ENCODE peak calls at places on chromosomes 2 and 18, in ten cellular contexts. One of them, this sample, is unnamed.
A peak's percentile ranks its signal among the peaks of the same experiment; 100 is the strongest.

GRCh38 chr18:80136679-80137078 is 27.6 kb downstream of the ADNP2 start:
- DNase-seq in H1: no peak
- DNase-seq in thyroid gland: no peak
- DNase-seq in tibial nerve: no peak
- DNase-seq in adrenal gland: no peak
- DNase-seq in lower leg skin: no peak
- DNase-seq in transverse colon: no peak
- DNase-seq in IMR-90: no peak
- DNase-seq in gastrocnemius medialis: no peak
- DNase-seq in upper lobe of left lung: no peak
- DNase-seq in this sample: no peak

GRCh38 chr2:172819943-172820342 is 84.3 kb downstream of the RAPGEF4 start:
- DNase-seq in H1: no peak
- DNase-seq in thyroid gland: no peak
- DNase-seq in tibial nerve: no peak
- DNase-seq in adrenal gland: no peak
- DNase-seq in lower leg skin: no peak
- DNase-seq in transverse colon: no peak
- DNase-seq in IMR-90: no peak
- DNase-seq in gastrocnemius medialis: no peak
- DNase-seq in upper lobe of left lung: no peak
- DNase-seq in this sample: no peak

GRCh38 chr18:63977040-63977439 is 7.2 kb downstream of the SERPINB8 start:
- DNase-seq in H1: no peak
- DNase-seq in thyroid gland: no peak
- DNase-seq in tibial nerve: no peak
- DNase-seq in adrenal gland: no peak
- DNase-seq in lower leg skin: no peak
- DNase-seq in transverse colon: no peak
- DNase-seq in IMR-90: no peak
- DNase-seq in gastrocnemius medialis: no peak
- DNase-seq in upper lobe of left lung: no peak
- DNase-seq in this sample: no peak

GRCh38 chr2:58604096-58604495 is 363.0 kb upstream of the FANCL start:
- DNase-seq in H1: no peak
- DNase-seq in thyroid gland: no peak
- DNase-seq in tibial nerve: no peak
- DNase-seq in adrenal gland: no peak
- DNase-seq in lower leg skin: no peak
- DNase-seq in transverse colon: no peak
- DNase-seq in IMR-90: no peak
- DNase-seq in gastrocnemius medialis: no peak
- DNase-seq in upper lobe of left lung: no peak
- DNase-seq in this sample: no peak

GRCh38 chr2:149068996-149069888 is 30.7 kb downstream of the LYPD6B start:
- DNase-seq in H1: no peak
- DNase-seq in thyroid gland: no peak
- DNase-seq in tibial nerve: no peak
- DNase-seq in adrenal gland: no peak
- DNase-seq in lower leg skin: peak; percentile 53
- DNase-seq in transverse colon: no peak
- DNase-seq in IMR-90: peak; percentile 61
- DNase-seq in gastrocnemius medialis: no peak
- DNase-seq in upper lobe of left lung: no peak
- DNase-seq in this sample: no peak

GRCh38 chr2:113158884-113159553 is 14.8 kb upstream of the PSD4 start:
- DNase-seq in H1: peak; percentile 24
- DNase-seq in thyroid gland: no peak
- DNase-seq in tibial nerve: no peak
- DNase-seq in adrenal gland: no peak
- DNase-seq in lower leg skin: no peak
- DNase-seq in transverse colon: no peak
- DNase-seq in IMR-90: peak; percentile 45
- DNase-seq in gastrocnemius medialis: no peak
- DNase-seq in upper lobe of left lung: no peak
- DNase-seq in this sample: no peak

GRCh38 chr2:44745460-44745859 is 196.0 kb upstream of the SIX3 start:
- DNase-seq in H1: no peak
- DNase-seq in thyroid gland: no peak
- DNase-seq in tibial nerve: no peak
- DNase-seq in adrenal gland: no peak
- DNase-seq in lower leg skin: no peak
- DNase-seq in transverse colon: no peak
- DNase-seq in IMR-90: no peak
- DNase-seq in gastrocnemius medialis: no peak
- DNase-seq in upper lobe of left lung: no peak
- DNase-seq in this sample: no peak

GRCh38 chr2:107588960-107589542 is 237.6 kb upstream of the RGPD4 start:
- DNase-seq in H1: no peak
- DNase-seq in thyroid gland: no peak
- DNase-seq in tibial nerve: no peak
- DNase-seq in adrenal gland: no peak
- DNase-seq in lower leg skin: no peak
- DNase-seq in transverse colon: no peak
- DNase-seq in IMR-90: peak; percentile 28
- DNase-seq in gastrocnemius medialis: no peak
- DNase-seq in upper lobe of left lung: no peak
- DNase-seq in this sample: no peak

GRCh38 chr18:79252904-79253633 is 142.7 kb upstream of the NFATC1 start:
- DNase-seq in H1: no peak
- DNase-seq in thyroid gland: no peak
- DNase-seq in tibial nerve: no peak
- DNase-seq in adrenal gland: peak; percentile 57
- DNase-seq in lower leg skin: no peak
- DNase-seq in transverse colon: no peak
- DNase-seq in IMR-90: no peak
- DNase-seq in gastrocnemius medialis: no peak
- DNase-seq in upper lobe of left lung: peak; percentile 64
- DNase-seq in this sample: no peak

GRCh38 chr18:24731981-24732380 is 271.5 kb downstream of the HRH4 start:
- DNase-seq in H1: no peak
- DNase-seq in thyroid gland: no peak
- DNase-seq in tibial nerve: no peak
- DNase-seq in adrenal gland: no peak
- DNase-seq in lower leg skin: no peak
- DNase-seq in transverse colon: no peak
- DNase-seq in IMR-90: peak; percentile 39
- DNase-seq in gastrocnemius medialis: no peak
- DNase-seq in upper lobe of left lung: no peak
- DNase-seq in this sample: no peak

GRCh38 chr2:102141915-102142828 is at the start of gene IL1R1:
- DNase-seq in H1: peak; percentile 74
- DNase-seq in thyroid gland: peak; percentile 87
- DNase-seq in tibial nerve: peak; percentile 53
- DNase-seq in adrenal gland: peak; percentile 81
- DNase-seq in lower leg skin: peak; percentile 75
- DNase-seq in transverse colon: peak; percentile 81
- DNase-seq in IMR-90: peak; percentile 80
- DNase-seq in gastrocnemius medialis: peak; percentile 52
- DNase-seq in upper lobe of left lung: peak; percentile 96
- DNase-seq in this sample: peak; percentile 74

GRCh38 chr18:45724591-45724990 is 610 bp downstream of the SLC14A1 start:
- DNase-seq in H1: no peak
- DNase-seq in thyroid gland: no peak
- DNase-seq in tibial nerve: no peak
- DNase-seq in adrenal gland: no peak
- DNase-seq in lower leg skin: no peak
- DNase-seq in transverse colon: no peak
- DNase-seq in IMR-90: no peak
- DNase-seq in gastrocnemius medialis: no peak
- DNase-seq in upper lobe of left lung: no peak
- DNase-seq in this sample: no peak

GRCh38 chr2:150468350-150468960 is 19.0 kb downstream of the RND3 start:
- DNase-seq in H1: no peak
- DNase-seq in thyroid gland: no peak
- DNase-seq in tibial nerve: no peak
- DNase-seq in adrenal gland: no peak
- DNase-seq in lower leg skin: no peak
- DNase-seq in transverse colon: no peak
- DNase-seq in IMR-90: peak; percentile 19
- DNase-seq in gastrocnemius medialis: no peak
- DNase-seq in upper lobe of left lung: no peak
- DNase-seq in this sample: no peak

GRCh38 chr2:100262043-100262442 is 60.3 kb downstream of the LONRF2 start:
- DNase-seq in H1: no peak
- DNase-seq in thyroid gland: no peak
- DNase-seq in tibial nerve: no peak
- DNase-seq in adrenal gland: no peak
- DNase-seq in lower leg skin: peak; percentile 50
- DNase-seq in transverse colon: no peak
- DNase-seq in IMR-90: no peak
- DNase-seq in gastrocnemius medialis: no peak
- DNase-seq in upper lobe of left lung: no peak
- DNase-seq in this sample: no peak

GRCh38 chr2:152062130-152063091 is 36.4 kb downstream of the CACNB4 start:
- DNase-seq in H1: no peak
- DNase-seq in thyroid gland: peak; percentile 23
- DNase-seq in tibial nerve: peak; percentile 34
- DNase-seq in adrenal gland: peak; percentile 35
- DNase-seq in lower leg skin: peak; percentile 35
- DNase-seq in transverse colon: no peak
- DNase-seq in IMR-90: peak; percentile 73
- DNase-seq in gastrocnemius medialis: peak; percentile 5
- DNase-seq in upper lobe of left lung: no peak
- DNase-seq in this sample: no peak

GRCh38 chr2:68317971-68318685 is 1.6 kb downstream of the CNRIP1 start:
- DNase-seq in H1: no peak
- DNase-seq in thyroid gland: no peak
- DNase-seq in tibial nerve: peak; percentile 24
- DNase-seq in adrenal gland: no peak
- DNase-seq in lower leg skin: no peak
- DNase-seq in transverse colon: no peak
- DNase-seq in IMR-90: no peak
- DNase-seq in gastrocnemius medialis: no peak
- DNase-seq in upper lobe of left lung: no peak
- DNase-seq in this sample: no peak
- TF ChIP-seq POLR2A in H1: no peak
- TF ChIP-seq POLR2A in thyroid gland: no peak
- TF ChIP-seq POLR2A in tibial nerve: no peak
- TF ChIP-seq POLR2A in adrenal gland: no peak
- TF ChIP-seq POLR2A in lower leg skin: no peak
- TF ChIP-seq POLR2A in transverse colon: no peak
- TF ChIP-seq POLR2A in IMR-90: no peak
- TF ChIP-seq POLR2A in gastrocnemius medialis: no peak
- TF ChIP-seq POLR2A in upper lobe of left lung: no peak
- TF ChIP-seq POLR2A in this sample: no peak

GRCh38 chr2:38875576-38876367 is at the start of the genes DHX57 and MORN2:
- DNase-seq in H1: peak; percentile 92
- DNase-seq in thyroid gland: peak; percentile 94
- DNase-seq in tibial nerve: peak; percentile 81
- DNase-seq in adrenal gland: peak; percentile 90
- DNase-seq in lower leg skin: peak; percentile 83
- DNase-seq in transverse colon: peak; percentile 92
- DNase-seq in IMR-90: peak; percentile 74
- DNase-seq in gastrocnemius medialis: peak; percentile 82
- DNase-seq in upper lobe of left lung: peak; percentile 95
- DNase-seq in this sample: peak; percentile 93
- TF ChIP-seq POLR2A in H1: no peak
- TF ChIP-seq POLR2A in thyroid gland: peak; percentile 63
- TF ChIP-seq POLR2A in tibial nerve: no peak
- TF ChIP-seq POLR2A in adrenal gland: no peak
- TF ChIP-seq POLR2A in lower leg skin: no peak
- TF ChIP-seq POLR2A in transverse colon: no peak
- TF ChIP-seq POLR2A in IMR-90: no peak
- TF ChIP-seq POLR2A in gastrocnemius medialis: no peak
- TF ChIP-seq POLR2A in upper lobe of left lung: no peak
- TF ChIP-seq POLR2A in this sample: no peak

DNA sequence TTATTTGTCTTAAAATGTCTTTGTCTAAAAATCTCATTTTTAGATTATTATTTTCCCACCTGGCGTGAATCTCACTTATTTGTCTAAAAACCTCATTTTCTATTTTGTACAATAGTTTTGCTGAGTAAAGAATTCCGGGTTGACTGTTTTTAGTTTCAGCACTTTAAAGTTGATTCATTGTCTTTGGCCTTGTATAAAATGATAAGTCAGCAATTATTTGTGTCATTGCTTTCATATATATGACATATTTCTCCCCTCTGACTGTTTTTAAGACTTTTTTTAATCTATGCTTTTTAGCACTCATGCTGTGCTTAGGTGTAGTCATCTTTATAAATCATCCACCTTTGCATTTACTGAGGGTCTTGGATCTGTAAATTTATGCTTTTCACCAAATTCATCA is 92.1 kb upstream of the DOK6 start:
- DNase-seq in H1: no peak
- DNase-seq in thyroid gland: no peak
- DNase-seq in tibial nerve: no peak
- DNase-seq in adrenal gland: no peak
- DNase-seq in lower leg skin: no peak
- DNase-seq in transverse colon: no peak
- DNase-seq in IMR-90: no peak
- DNase-seq in gastrocnemius medialis: no peak
- DNase-seq in upper lobe of left lung: no peak
- DNase-seq in this sample: no peak
- TF ChIP-seq POLR2A in H1: no peak
- TF ChIP-seq POLR2A in thyroid gland: no peak
- TF ChIP-seq POLR2A in tibial nerve: no peak
- TF ChIP-seq POLR2A in adrenal gland: no peak
- TF ChIP-seq POLR2A in lower leg skin: no peak
- TF ChIP-seq POLR2A in transverse colon: no peak
- TF ChIP-seq POLR2A in IMR-90: no peak
- TF ChIP-seq POLR2A in gastrocnemius medialis: no peak
- TF ChIP-seq POLR2A in upper lobe of left lung: no peak
- TF ChIP-seq POLR2A in this sample: no peak

GRCh38 chr2:65678779-65679394 is 246.5 kb upstream of the SPRED2 start:
- DNase-seq in H1: no peak
- DNase-seq in thyroid gland: no peak
- DNase-seq in tibial nerve: no peak
- DNase-seq in adrenal gland: no peak
- DNase-seq in lower leg skin: no peak
- DNase-seq in transverse colon: no peak
- DNase-seq in IMR-90: no peak
- DNase-seq in gastrocnemius medialis: no peak
- DNase-seq in upper lobe of left lung: no peak
- DNase-seq in this sample: no peak

GRCh38 chr2:65669574-65669973 is 237.2 kb upstream of the SPRED2 start:
- DNase-seq in H1: no peak
- DNase-seq in thyroid gland: no peak
- DNase-seq in tibial nerve: no peak
- DNase-seq in adrenal gland: no peak
- DNase-seq in lower leg skin: no peak
- DNase-seq in transverse colon: no peak
- DNase-seq in IMR-90: no peak
- DNase-seq in gastrocnemius medialis: no peak
- DNase-seq in upper lobe of left lung: no peak
- DNase-seq in this sample: no peak

GRCh38 chr2:65671670-65672069 is 239.3 kb upstream of the SPRED2 start:
- DNase-seq in H1: no peak
- DNase-seq in thyroid gland: no peak
- DNase-seq in tibial nerve: no peak
- DNase-seq in adrenal gland: no peak
- DNase-seq in lower leg skin: no peak
- DNase-seq in transverse colon: no peak
- DNase-seq in IMR-90: no peak
- DNase-seq in gastrocnemius medialis: no peak
- DNase-seq in upper lobe of left lung: no peak
- DNase-seq in this sample: no peak

DNA sequence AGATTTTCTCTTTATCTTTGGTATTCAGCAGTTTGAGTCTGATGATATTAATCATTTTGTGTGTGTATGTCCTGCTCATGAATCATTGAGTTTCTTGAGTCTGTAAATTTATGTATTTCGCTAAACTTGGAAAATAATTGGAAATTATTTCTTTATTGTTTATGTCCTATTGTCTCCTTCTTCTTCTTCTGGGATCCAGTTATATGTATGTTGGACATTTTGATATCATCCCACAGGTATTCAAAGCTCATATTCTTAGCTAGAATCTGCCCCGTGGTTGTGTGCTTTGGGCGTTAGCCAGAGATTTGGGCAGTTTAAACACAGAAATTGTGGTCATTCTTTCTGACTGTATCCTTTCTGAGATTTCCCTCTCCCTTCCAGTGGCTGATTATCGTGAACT is 243.0 kb upstream of the SPRED2 start:
- DNase-seq in H1: no peak
- DNase-seq in thyroid gland: no peak
- DNase-seq in tibial nerve: no peak
- DNase-seq in adrenal gland: no peak
- DNase-seq in lower leg skin: no peak
- DNase-seq in transverse colon: no peak
- DNase-seq in IMR-90: no peak
- DNase-seq in gastrocnemius medialis: no peak
- DNase-seq in upper lobe of left lung: no peak
- DNase-seq in this sample: no peak
- TF ChIP-seq POLR2A in H1: no peak
- TF ChIP-seq POLR2A in thyroid gland: no peak
- TF ChIP-seq POLR2A in tibial nerve: no peak
- TF ChIP-seq POLR2A in adrenal gland: no peak
- TF ChIP-seq POLR2A in lower leg skin: no peak
- TF ChIP-seq POLR2A in transverse colon: no peak
- TF ChIP-seq POLR2A in IMR-90: no peak
- TF ChIP-seq POLR2A in gastrocnemius medialis: no peak
- TF ChIP-seq POLR2A in upper lobe of left lung: no peak
- TF ChIP-seq POLR2A in this sample: no peak

This sample was measured in Peyer's patch.